ENCODE peak calls at places on chromosomes 13 and 19, in seven cellular contexts. J is left lung; P is CD4-positive, CD25-positive, alpha-beta regulatory T cell; T is breast epithelium; Y is small intestine; Q is stimulated activated CD4-positive, alpha-beta T cell treated with anti-CD3 and anti-CD28 coated beads, TNF-alpha, amount 100 ng/mL, for 1 hour; G is T-helper 2 cell treated with Interferon-gamma antibody and Interleukin-4, amounts not matched to agents 5 μg/mL and 100 μg/mL, for 36 hours. U is an unnamed sample.

GRCh38 chr13:94416454-94417080 is 62.9 kb downstream of the DCT start:
- DNase-seq in Y (peak), P (no peak), Q (no peak), J (no peak), T (no peak), G (no peak), U (no peak)

GRCh38 chr19:10554760-10555612 is 10.8 kb downstream of the KRI1 start:
- DNase-seq in J (no peak), P (no peak), G (no peak), Y (no peak), Q (no peak), T (peak), U (no peak)

GRCh38 chr19:38049105-38049649 is 142.2 kb downstream of the SIPA1L3 start:
- DNase-seq in P (peak), T (no peak), Y (peak), G (peak), J (no peak), Q (peak), U (no peak)

GRCh38 chr13:44368599-44369368 is 4.8 kb upstream of the SERP2 start:
- DNase-seq in G (no peak), P (no peak), J (no peak), Y (peak), T (no peak), Q (no peak), U (no peak)

GRCh38 chr19:13033819-13034611 is 38.7 kb downstream of the NFIX start:
- DNase-seq in P (no peak), T (peak), Y (peak), J (peak), G (peak), Q (peak), U (no peak)

GRCh38 chr13:59531571-59532091 is 632.1 kb downstream of the DIAPH3 start:
- DNase-seq in P (no peak), T (peak), G (no peak), Y (peak), Q (no peak), J (peak), U (peak)

GRCh38 chr19:11597202-11598102 is at the start of gene ZNF627:
- DNase-seq in J (peak), T (peak), Q (peak), Y (peak), P (peak), G (peak), U (peak)

GRCh38 chr13:68056816-68057710 is 826.9 kb upstream of the PCDH9 start:
- DNase-seq in T (no peak), Q (no peak), Y (no peak), J (no peak), G (no peak), P (no peak), U (no peak)

GRCh38 chr13:113724780-113725315 is 34.2 kb upstream of the TMEM255B start:
- DNase-seq in Q (peak), P (peak), J (peak), T (peak), G (peak), Y (peak), U (no peak)

GRCh38 chr13:63408227-63409202 is 1992.9 kb upstream of the PCDH20 start:
- DNase-seq in Q (no peak), G (no peak), Y (no peak), J (no peak), P (no peak), T (no peak), U (no peak)

GRCh38 chr13:83009987-83010386 is 872.3 kb downstream of the SLITRK1 start:
- DNase-seq in P (no peak), Y (no peak), G (no peak), J (no peak), T (no peak), Q (no peak), U (no peak)